ENCODE peak calls at places on chromosomes 4 and X, in four cellular contexts. One of them, this sample, is unnamed.

GRCh38 chr4:14130551-14130950 is 503.0 kb upstream of the BOD1L1 start:
- DNase-seq in head of caudate nucleus: no peak
- DNase-seq in germinal center: no peak
- DNase-seq in left ventricle myocardium superior: no peak
- DNase-seq in this sample: no peak

GRCh38 chr4:78689700-78690318 is 86.3 kb upstream of the BMP2K start:
- DNase-seq in germinal center: no peak
- DNase-seq in head of caudate nucleus: no peak
- DNase-seq in left ventricle myocardium superior: no peak
- DNase-seq in this sample: no peak

GRCh38 chr4:161555689-161556660 is 607.8 kb downstream of the FSTL5 start:
- DNase-seq in germinal center: no peak
- DNase-seq in left ventricle myocardium superior: no peak
- DNase-seq in head of caudate nucleus: no peak
- DNase-seq in this sample: no peak

GRCh38 chrX:101931104-101931493 is 728 bp downstream of the ZMAT1 start:
- DNase-seq in germinal center: peak
- DNase-seq in head of caudate nucleus: no peak
- DNase-seq in left ventricle myocardium superior: no peak
- DNase-seq in this sample: no peak

GRCh38 chr4:183588169-183588675 is 70.8 kb downstream of the RWDD4 start:
- DNase-seq in left ventricle myocardium superior: no peak
- DNase-seq in head of caudate nucleus: peak
- DNase-seq in germinal center: no peak
- DNase-seq in this sample: peak

GRCh38 chrX:2485460-2485753 is 15.4 kb downstream of the DHRSX start:
- DNase-seq in germinal center: no peak
- DNase-seq in left ventricle myocardium superior: no peak
- DNase-seq in head of caudate nucleus: no peak
- DNase-seq in this sample: no peak

GRCh38 chr4:108730579-108730978 is 32.3 kb downstream of the ETNPPL start:
- DNase-seq in germinal center: no peak
- DNase-seq in left ventricle myocardium superior: no peak
- DNase-seq in head of caudate nucleus: no peak
- DNase-seq in this sample: no peak

GRCh38 chr4:158015241-158015640 is 157.6 kb downstream of the GASK1B start:
- DNase-seq in head of caudate nucleus: no peak
- DNase-seq in left ventricle myocardium superior: no peak
- DNase-seq in germinal center: no peak
- DNase-seq in this sample: no peak

GRCh38 chr4:28225689-28226353 is 1365.2 kb downstream of the STIM2 start:
- DNase-seq in germinal center: no peak
- DNase-seq in head of caudate nucleus: peak
- DNase-seq in left ventricle myocardium superior: no peak
- DNase-seq in this sample: peak

GRCh38 chrX:96004386-96004785 is 680.3 kb upstream of the DIAPH2 start:
- DNase-seq in left ventricle myocardium superior: no peak
- DNase-seq in germinal center: no peak
- DNase-seq in head of caudate nucleus: no peak
- DNase-seq in this sample: no peak

GRCh38 chr4:2058264-2059033 is 678 bp upstream of the NAT8L start:
- DNase-seq in left ventricle myocardium superior: no peak
- DNase-seq in head of caudate nucleus: no peak
- DNase-seq in germinal center: peak
- DNase-seq in this sample: no peak

GRCh38 chrX:96689951-96690350 is 5.3 kb downstream of the DIAPH2 start:
- DNase-seq in germinal center: no peak
- DNase-seq in head of caudate nucleus: no peak
- DNase-seq in left ventricle myocardium superior: no peak
- DNase-seq in this sample: no peak

GRCh38 chr4:10607206-10607605 is 77.4 kb downstream of the CLNK start:
- DNase-seq in head of caudate nucleus: no peak
- DNase-seq in germinal center: no peak
- DNase-seq in left ventricle myocardium superior: no peak
- DNase-seq in this sample: no peak

GRCh38 chr4:173448919-173449641 is 50.2 kb upstream of the SCRG1 start:
- DNase-seq in left ventricle myocardium superior: peak
- DNase-seq in head of caudate nucleus: no peak
- DNase-seq in germinal center: peak
- DNase-seq in this sample: no peak

GRCh38 chr4:38868055-38868965 is 704 bp downstream of the FAM114A1 start:
- DNase-seq in left ventricle myocardium superior: peak
- DNase-seq in head of caudate nucleus: peak
- DNase-seq in germinal center: no peak
- DNase-seq in this sample: no peak

GRCh38 chrX:139120760-139121159 is 409.2 kb upstream of the FGF13 start:
- DNase-seq in left ventricle myocardium superior: no peak
- DNase-seq in head of caudate nucleus: no peak
- DNase-seq in germinal center: no peak
- DNase-seq in this sample: no peak

GRCh38 chr4:122224348-122224747 is 72.2 kb downstream of the BLTP1 start:
- DNase-seq in head of caudate nucleus: no peak
- DNase-seq in left ventricle myocardium superior: no peak
- DNase-seq in germinal center: no peak
- DNase-seq in this sample: no peak

GRCh38 chr4:168221298-168221697 is 97.3 kb downstream of the DDX60 start:
- DNase-seq in head of caudate nucleus: no peak
- DNase-seq in left ventricle myocardium superior: no peak
- DNase-seq in germinal center: no peak
- DNase-seq in this sample: no peak

GRCh38 chrX:23376581-23376980 is 41.9 kb downstream of the PTCHD1 start:
- DNase-seq in germinal center: no peak
- DNase-seq in head of caudate nucleus: peak
- DNase-seq in left ventricle myocardium superior: no peak
- DNase-seq in this sample: no peak

GRCh38 chr4:54902261-54902660 is 223.1 kb downstream of the KDR start:
- DNase-seq in germinal center: no peak
- DNase-seq in left ventricle myocardium superior: no peak
- DNase-seq in head of caudate nucleus: no peak
- DNase-seq in this sample: no peak

GRCh38 chr4:177052211-177052725 is 257.4 kb upstream of the NEIL3 start:
- DNase-seq in germinal center: no peak
- DNase-seq in head of caudate nucleus: no peak
- DNase-seq in left ventricle myocardium superior: no peak
- DNase-seq in this sample: no peak

GRCh38 chr4:89298160-89298559 is 9.4 kb downstream of the GPRIN3 start:
- DNase-seq in head of caudate nucleus: no peak
- DNase-seq in germinal center: peak
- DNase-seq in left ventricle myocardium superior: no peak
- DNase-seq in this sample: no peak

GRCh38 chr4:143700060-143700419 is 435 bp downstream of the FREM3 start:
- DNase-seq in head of caudate nucleus: no peak
- DNase-seq in left ventricle myocardium superior: peak
- DNase-seq in germinal center: no peak
- DNase-seq in this sample: no peak

GRCh38 chr4:118975487-118976192 is 87.0 kb downstream of the SYNPO2 start:
- DNase-seq in germinal center: no peak
- DNase-seq in left ventricle myocardium superior: no peak
- DNase-seq in head of caudate nucleus: no peak
- DNase-seq in this sample: no peak

GRCh38 chr4:10164877-10165283 is 48.3 kb upstream of the WDR1 start:
- DNase-seq in head of caudate nucleus: peak
- DNase-seq in left ventricle myocardium superior: peak
- DNase-seq in germinal center: peak
- DNase-seq in this sample: peak

GRCh38 chrX:9526965-9527364 is 62.1 kb downstream of the TBL1X start:
- DNase-seq in head of caudate nucleus: no peak
- DNase-seq in germinal center: no peak
- DNase-seq in left ventricle myocardium superior: no peak
- DNase-seq in this sample: no peak

This sample was measured in hippocampal formation.